ENCODE peak calls at places on chromosomes 16 and 17, in ten cellular contexts. M, K, T, Z, F, S, H, X, Q and O are unnamed samples. For H3K4me1, the result is how much of the 10 kb centered on the place peaks cover.

GRCh38 chr16:89598199-89598598 is 15.2 kb upstream of the DPEP1 start:
- DNase-seq in M (no peak), K (no peak), T (no peak), Z (no peak), F (peak), S (no peak), H (no peak), X (no peak), Q (no peak), O (no peak)

GRCh38 chr17:39935896-39936295 is 8.4 kb downstream of the LRRC3C start:
- DNase-seq in M (no peak), K (no peak), T (no peak), Z (no peak), F (no peak), S (no peak), H (peak), X (no peak), Q (no peak), O (no peak)

GRCh38 chr17:46868689-46869187 is 17.4 kb downstream of the WNT9B start:
- DNase-seq in M (no peak), K (no peak), T (no peak), Z (no peak), F (no peak), S (no peak), H (no peak), X (no peak), Q (no peak), O (no peak)

GRCh38 chr16:89241187-89242003 is 23.9 kb downstream of the ZNF778 start:
- DNase-seq in M (peak), K (peak), T (peak), Z (peak), F (peak), S (peak), H (peak), X (peak), Q (peak), O (peak)

GRCh38 chr17:74299618-74300009 is 25.6 kb downstream of the DNAI2 start:
- DNase-seq in M (no peak), K (no peak), T (no peak), Z (no peak), F (no peak), S (no peak), H (no peak), X (no peak), Q (no peak), O (no peak)

GRCh38 chr16:4882633-4883285 is 35.5 kb downstream of the UBN1 start:
- DNase-seq in M (no peak), K (peak), T (no peak), Z (no peak), F (no peak), S (peak), H (peak), X (no peak), Q (no peak), O (no peak)

GRCh38 chr17:36198831-36199465 is 2.4 kb upstream of the CCL3L1 start:
- DNase-seq in M (no peak), K (no peak), T (no peak), Z (no peak), F (no peak), S (no peak), H (no peak), X (no peak), Q (no peak), O (no peak)

GRCh38 chr17:51653902-51654301 is 393.6 kb downstream of the UTP18 start:
- DNase-seq in M (no peak), K (no peak), T (no peak), Z (no peak), F (peak), S (no peak), H (no peak), X (peak), Q (no peak), O (no peak)

GRCh38 chr17:68288375-68288774 is 2.6 kb downstream of the SLC16A6 start:
- DNase-seq in M (no peak), K (no peak), T (no peak), Z (no peak), F (no peak), S (no peak), H (no peak), X (no peak), Q (peak), O (no peak)

GRCh38 chr16:3950343-3951193 is 70.1 kb upstream of the CREBBP start:
- DNase-seq in M (no peak), K (no peak), T (peak), Z (peak), F (no peak), S (peak), H (peak), X (no peak), Q (no peak), O (no peak)

GRCh38 chr17:52995127-52995526 is 827.6 kb upstream of the KIF2B start:
- DNase-seq in M (no peak), K (no peak), T (no peak), Z (no peak), F (no peak), S (no peak), H (no peak), X (no peak), Q (no peak), O (no peak)

GRCh38 chr17:78609198-78609597 is 32.0 kb upstream of the DNAH17 start:
- DNase-seq in M (no peak), K (no peak), T (no peak), Z (no peak), F (no peak), S (no peak), H (no peak), X (no peak), Q (no peak), O (no peak)

GRCh38 chr17:34252138-34252889 is 2.8 kb upstream of the CCL2 start:
- DNase-seq in M (peak), K (no peak), T (peak), Z (peak), F (peak), S (no peak), H (peak), X (no peak), Q (peak), O (no peak)

GRCh38 chr17:49646391-49647255 is 31.3 kb downstream of the SPOP start:
- DNase-seq in M (no peak), K (peak), T (no peak), Z (no peak), F (no peak), S (peak), H (peak), X (no peak), Q (no peak), O (no peak)

GRCh38 chr16:47970291-47970931 is 185.4 kb downstream of the ABCC12 start:
- DNase-seq in M (no peak), K (no peak), T (no peak), Z (no peak), F (peak), S (peak), H (peak), X (peak), Q (no peak), O (no peak)

GRCh38 chr16:79756571-79756970 is 156.0 kb upstream of the MAF start:
- DNase-seq in M (no peak), K (no peak), T (no peak), Z (no peak), F (no peak), S (peak), H (no peak), X (no peak), Q (no peak), O (no peak)

GRCh38 chr16:31106509-31107464 is 1.4 kb upstream of the BCKDK start:
- DNase-seq in M (peak), K (no peak), T (no peak), Z (no peak), F (no peak), S (no peak), H (no peak), X (no peak), Q (no peak), O (no peak)
- H3K4me3 ChIP-seq in M (no peak), K (no peak), T (no peak), Z (no peak), F (no peak), S (no peak), H (no peak), X (no peak), Q (no peak), O (no peak)

GRCh38 chr17:44969144-44969780 is 1.2 kb upstream of the C1QL1 start:
- DNase-seq in M (no peak), K (no peak), T (no peak), Z (no peak), F (peak), S (no peak), H (no peak), X (peak), Q (no peak), O (no peak)
- H3K27ac ChIP-seq in M (no peak), K (no peak), T (no peak), Z (no peak), F (no peak), S (no peak), H (no peak), X (no peak), Q (no peak), O (no peak)

DNA sequence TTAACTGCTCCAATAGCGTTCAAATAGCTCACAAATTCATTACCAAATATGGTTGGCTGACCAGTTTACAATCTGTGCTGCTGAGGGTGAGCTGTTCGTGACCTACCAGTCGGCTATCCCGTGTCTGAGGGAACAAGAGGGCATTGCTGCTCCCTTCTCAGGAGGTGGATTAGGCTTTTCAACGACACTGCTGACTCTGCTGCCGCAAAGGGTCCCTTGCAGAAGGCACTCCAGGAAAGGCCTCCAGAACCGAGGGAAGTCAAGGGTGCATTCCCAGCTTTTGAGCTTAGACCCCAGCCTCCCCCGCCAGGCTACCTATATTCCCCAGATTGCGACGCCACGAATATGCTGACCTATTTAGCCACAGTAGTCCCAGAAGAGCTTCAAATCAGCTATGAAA is 32.3 kb downstream of the GJC1 start:
- DNase-seq in M (no peak), K (no peak), T (no peak), Z (no peak), F (no peak), S (no peak), H (no peak), X (no peak), Q (no peak), O (no peak)
- H3K4me1 ChIP-seq in M (under half), K (under half), T (under half), Z (under half), F (under half), S (under half), H (under half), X (under half), Q (under half), O (under half)

GRCh38 chr17:28047806-28048205 is 5.3 kb downstream of the NLK start:
- DNase-seq in M (no peak), K (no peak), T (no peak), Z (no peak), F (peak), S (no peak), H (no peak), X (peak), Q (no peak), O (no peak)
- H3K4me3 ChIP-seq in M (no peak), K (no peak), T (no peak), Z (no peak), F (peak), S (no peak), H (no peak), X (peak), Q (no peak), O (no peak)

DNA sequence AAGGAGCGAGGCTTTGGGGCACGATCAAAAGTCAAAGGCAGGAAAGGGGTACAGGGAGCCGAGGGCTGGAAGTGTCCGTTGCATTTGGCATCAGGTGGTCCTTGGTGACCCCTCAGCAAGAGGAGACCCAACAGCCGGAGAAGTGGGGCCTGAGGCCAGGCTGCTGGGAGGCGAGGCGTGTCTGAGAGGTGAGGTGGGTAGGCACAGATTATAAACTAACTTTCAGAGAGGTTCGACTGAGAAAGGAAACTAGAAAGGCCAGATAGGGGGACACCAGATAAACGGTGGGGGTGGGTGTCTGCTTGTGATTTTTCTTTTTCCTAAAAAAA is 3.6 kb downstream of the PECAM1 start:
- DNase-seq in M (no peak), K (no peak), T (peak), Z (no peak), F (no peak), S (no peak), H (no peak), X (no peak), Q (no peak), O (no peak)
- H3K27ac ChIP-seq in M (no peak), K (no peak), T (peak), Z (peak), F (no peak), S (no peak), H (no peak), X (no peak), Q (no peak), O (no peak)

GRCh38 chr17:77326636-77327035 is 185.9 kb downstream of the SEC14L1 start:
- DNase-seq in M (no peak), K (no peak), T (peak), Z (no peak), F (no peak), S (no peak), H (no peak), X (no peak), Q (peak), O (no peak)

GRCh38 chr17:77327181-77327565 is 186.4 kb downstream of the SEC14L1 start:
- DNase-seq in M (no peak), K (no peak), T (peak), Z (no peak), F (no peak), S (no peak), H (no peak), X (no peak), Q (peak), O (no peak)

GRCh38 chr17:77328823-77329740 is 188.3 kb downstream of the SEC14L1 start:
- DNase-seq in M (no peak), K (no peak), T (peak), Z (peak), F (no peak), S (no peak), H (no peak), X (no peak), Q (peak), O (no peak)

GRCh38 chr17:77325826-77326581 is 185.2 kb downstream of the SEC14L1 start:
- DNase-seq in M (no peak), K (no peak), T (peak), Z (peak), F (no peak), S (no peak), H (no peak), X (no peak), Q (peak), O (no peak)

DNA sequence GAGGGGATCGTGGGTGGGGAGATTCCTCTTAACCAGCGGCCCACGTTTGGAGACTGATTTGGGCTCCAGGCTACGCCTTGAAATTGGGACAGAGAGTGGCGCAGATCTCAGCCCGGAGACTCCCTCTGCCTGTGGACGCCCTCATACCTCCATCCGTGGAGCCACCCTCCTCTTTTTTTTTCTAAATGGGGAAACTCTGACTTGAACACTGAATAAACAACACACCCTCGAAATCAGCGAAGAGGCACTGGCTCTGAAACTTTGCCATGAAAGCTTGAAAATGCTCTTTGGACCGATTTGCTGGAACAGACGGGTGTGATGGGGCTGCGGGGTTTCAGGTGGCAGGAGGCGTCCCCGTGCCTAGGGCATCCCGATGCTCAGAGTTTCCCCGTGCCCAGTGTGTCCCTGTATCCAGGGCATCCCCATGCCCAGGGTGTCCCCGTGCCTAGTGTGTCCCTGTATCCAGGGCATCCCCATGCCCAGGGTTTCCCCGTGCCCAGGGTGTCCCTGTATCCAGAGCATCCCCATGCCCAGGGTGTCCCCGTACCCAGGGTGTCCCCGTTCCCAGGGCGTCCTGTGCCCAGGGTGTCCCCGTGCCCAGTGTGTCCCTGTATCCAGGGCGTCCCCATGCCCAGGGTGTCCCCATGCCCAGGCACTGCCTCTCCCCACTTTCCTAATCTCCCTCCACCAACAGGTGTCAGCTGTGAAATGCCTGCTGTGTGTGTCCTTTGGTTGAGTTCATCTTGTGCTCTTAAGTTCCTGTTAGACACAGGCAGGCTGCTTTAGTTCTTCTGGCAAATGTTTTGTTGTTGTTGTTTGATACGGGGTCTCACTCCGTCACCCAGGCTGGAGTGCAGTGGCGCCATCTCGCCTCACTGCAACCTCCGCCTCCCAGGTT is 187.0 kb downstream of the SEC14L1 start:
- DNase-seq in M (no peak), K (no peak), T (peak), Z (peak), F (no peak), S (no peak), H (no peak), X (no peak), Q (peak), O (no peak)
- H3K4me1 ChIP-seq in M (under half), K (half or more), T (under half), Z (half or more), F (under half), S (half or more), H (under half), X (under half), Q (under half), O (half or more)